ENCODE peak calls at places on chromosome 2, in five cellular contexts. B is caudate nucleus; N is activated CD4-positive, alpha-beta T cell treated with anti-CD3 and anti-CD28 coated beads for 4 hours; W is T-helper 2 cell treated with Interferon-gamma antibody and Interleukin-4, amounts not matched to agents 5 μg/mL and 100 μg/mL, for 36 hours; E is IMR-90. U is an unnamed sample.

GRCh38 chr2:15242936-15243461 is 318.1 kb downstream of the NBAS start:
- DNase-seq in E (no peak), N (no peak), W (no peak), B (no peak), U (no peak)

GRCh38 chr2:229713371-229714079 is 830 bp downstream of the DNER start:
- DNase-seq in B (peak), N (no peak), W (no peak), E (no peak), U (no peak)

GRCh38 chr2:55500025-55500424 is 19.5 kb upstream of the CFAP36 start:
- DNase-seq in E (peak), W (no peak), B (no peak), N (no peak), U (no peak)

GRCh38 chr2:47092465-47092864 is 62.6 kb downstream of the STPG4 start:
- DNase-seq in B (no peak), W (no peak), N (no peak), E (no peak), U (no peak)

GRCh38 chr2:200781626-200782025 is 30.1 kb upstream of the BZW1 start:
- DNase-seq in B (no peak), E (no peak), W (no peak), N (no peak), U (no peak)

GRCh38 chr2:240850756-240851077 is 17.9 kb upstream of the AGXT start:
- DNase-seq in W (no peak), E (no peak), B (no peak), N (no peak), U (no peak)

GRCh38 chr2:28736034-28736433 is 15.6 kb upstream of the PPP1CB start:
- DNase-seq in B (peak), W (no peak), E (no peak), N (no peak), U (no peak)

GRCh38 chr2:45872211-45872610 is 220.7 kb downstream of the PRKCE start:
- DNase-seq in N (no peak), E (peak), B (no peak), W (no peak), U (no peak)

GRCh38 chr2:195898505-195898904 is 170.1 kb downstream of the DNAH7 start:
- DNase-seq in W (no peak), B (peak), E (peak), N (no peak), U (peak)

U was measured in NCI-H2227 treated with DMSO at 0.1 percent for 48 hours.